ENCODE peak calls at places on chromosomes 11 and 22, in seven cellular contexts. One of them, this sample, is unnamed.

GRCh38 chr11:128888034-128888985 is 2.8 kb upstream of the KCNJ5 start:
- DNase-seq in activated effector memory CD4-positive, alpha-beta T cell treated with Interleukin-2 at 50 U/mL for 16 hours: no peak
- DNase-seq in H54: no peak
- DNase-seq in lung: no peak
- DNase-seq in activated naive CD4-positive, alpha-beta T cell treated with anti-CD3 and anti-CD28 coated beads, Interleukin-2, amount 10 ng/mL, durations not matched to agents 7 days and 5 days: no peak
- DNase-seq in stimulated activated CD4-positive, alpha-beta T cell treated with anti-CD3 and anti-CD28 coated beads, Interleukin-4, amount 100 ng/mL, for 24 hours: no peak
- DNase-seq in NCI-H1105: peak; percentile 23
- DNase-seq in this sample: no peak

GRCh38 chr11:34203377-34203801 is 98.0 kb downstream of the NAT10 start:
- DNase-seq in activated effector memory CD4-positive, alpha-beta T cell treated with Interleukin-2 at 50 U/mL for 16 hours: no peak
- DNase-seq in H54: no peak
- DNase-seq in lung: no peak
- DNase-seq in activated naive CD4-positive, alpha-beta T cell treated with anti-CD3 and anti-CD28 coated beads, Interleukin-2, amount 10 ng/mL, durations not matched to agents 7 days and 5 days: peak; percentile 25
- DNase-seq in stimulated activated CD4-positive, alpha-beta T cell treated with anti-CD3 and anti-CD28 coated beads, Interleukin-4, amount 100 ng/mL, for 24 hours: no peak
- DNase-seq in NCI-H1105: no peak
- DNase-seq in this sample: no peak

GRCh38 chr22:28759861-28760560 is 12.5 kb upstream of the CCDC117 start:
- DNase-seq in activated effector memory CD4-positive, alpha-beta T cell treated with Interleukin-2 at 50 U/mL for 16 hours: no peak
- DNase-seq in H54: no peak
- DNase-seq in lung: no peak
- DNase-seq in activated naive CD4-positive, alpha-beta T cell treated with anti-CD3 and anti-CD28 coated beads, Interleukin-2, amount 10 ng/mL, durations not matched to agents 7 days and 5 days: no peak
- DNase-seq in stimulated activated CD4-positive, alpha-beta T cell treated with anti-CD3 and anti-CD28 coated beads, Interleukin-4, amount 100 ng/mL, for 24 hours: no peak
- DNase-seq in NCI-H1105: peak; percentile 6
- DNase-seq in this sample: no peak

GRCh38 chr11:61949169-61950034 is 749 bp upstream of the BEST1 start:
- DNase-seq in activated effector memory CD4-positive, alpha-beta T cell treated with Interleukin-2 at 50 U/mL for 16 hours: no peak
- DNase-seq in H54: peak; percentile 81
- DNase-seq in lung: peak; percentile 77
- DNase-seq in activated naive CD4-positive, alpha-beta T cell treated with anti-CD3 and anti-CD28 coated beads, Interleukin-2, amount 10 ng/mL, durations not matched to agents 7 days and 5 days: peak; percentile 37
- DNase-seq in stimulated activated CD4-positive, alpha-beta T cell treated with anti-CD3 and anti-CD28 coated beads, Interleukin-4, amount 100 ng/mL, for 24 hours: no peak
- DNase-seq in NCI-H1105: peak; percentile 71
- DNase-seq in this sample: peak; percentile 58

GRCh38 chr11:19380375-19380774 is 139.6 kb upstream of the E2F8 start:
- DNase-seq in activated effector memory CD4-positive, alpha-beta T cell treated with Interleukin-2 at 50 U/mL for 16 hours: no peak
- DNase-seq in H54: peak; percentile 67
- DNase-seq in lung: no peak
- DNase-seq in activated naive CD4-positive, alpha-beta T cell treated with anti-CD3 and anti-CD28 coated beads, Interleukin-2, amount 10 ng/mL, durations not matched to agents 7 days and 5 days: no peak
- DNase-seq in stimulated activated CD4-positive, alpha-beta T cell treated with anti-CD3 and anti-CD28 coated beads, Interleukin-4, amount 100 ng/mL, for 24 hours: no peak
- DNase-seq in NCI-H1105: no peak
- DNase-seq in this sample: peak; percentile 54

GRCh38 chr22:32309585-32310251 is 47.9 kb upstream of the RFPL3 start:
- DNase-seq in activated effector memory CD4-positive, alpha-beta T cell treated with Interleukin-2 at 50 U/mL for 16 hours: no peak
- DNase-seq in H54: no peak
- DNase-seq in lung: no peak
- DNase-seq in activated naive CD4-positive, alpha-beta T cell treated with anti-CD3 and anti-CD28 coated beads, Interleukin-2, amount 10 ng/mL, durations not matched to agents 7 days and 5 days: no peak
- DNase-seq in stimulated activated CD4-positive, alpha-beta T cell treated with anti-CD3 and anti-CD28 coated beads, Interleukin-4, amount 100 ng/mL, for 24 hours: no peak
- DNase-seq in NCI-H1105: no peak
- DNase-seq in this sample: no peak

GRCh38 chr11:131666006-131666405 is 295.6 kb downstream of the NTM start:
- DNase-seq in activated effector memory CD4-positive, alpha-beta T cell treated with Interleukin-2 at 50 U/mL for 16 hours: no peak
- DNase-seq in H54: no peak
- DNase-seq in lung: no peak
- DNase-seq in activated naive CD4-positive, alpha-beta T cell treated with anti-CD3 and anti-CD28 coated beads, Interleukin-2, amount 10 ng/mL, durations not matched to agents 7 days and 5 days: no peak
- DNase-seq in stimulated activated CD4-positive, alpha-beta T cell treated with anti-CD3 and anti-CD28 coated beads, Interleukin-4, amount 100 ng/mL, for 24 hours: no peak
- DNase-seq in NCI-H1105: no peak
- DNase-seq in this sample: no peak

GRCh38 chr22:21446827-21447690 is 20.1 kb upstream of the TMEM191C start:
- DNase-seq in activated effector memory CD4-positive, alpha-beta T cell treated with Interleukin-2 at 50 U/mL for 16 hours: no peak
- DNase-seq in H54: no peak
- DNase-seq in lung: no peak
- DNase-seq in activated naive CD4-positive, alpha-beta T cell treated with anti-CD3 and anti-CD28 coated beads, Interleukin-2, amount 10 ng/mL, durations not matched to agents 7 days and 5 days: no peak
- DNase-seq in stimulated activated CD4-positive, alpha-beta T cell treated with anti-CD3 and anti-CD28 coated beads, Interleukin-4, amount 100 ng/mL, for 24 hours: no peak
- DNase-seq in NCI-H1105: no peak
- DNase-seq in this sample: no peak

GRCh38 chr11:128324531-128325141 is 262.7 kb downstream of the ETS1 start:
- DNase-seq in activated effector memory CD4-positive, alpha-beta T cell treated with Interleukin-2 at 50 U/mL for 16 hours: peak; percentile 76
- DNase-seq in H54: no peak
- DNase-seq in lung: no peak
- DNase-seq in activated naive CD4-positive, alpha-beta T cell treated with anti-CD3 and anti-CD28 coated beads, Interleukin-2, amount 10 ng/mL, durations not matched to agents 7 days and 5 days: peak; percentile 82
- DNase-seq in stimulated activated CD4-positive, alpha-beta T cell treated with anti-CD3 and anti-CD28 coated beads, Interleukin-4, amount 100 ng/mL, for 24 hours: peak; percentile 86
- DNase-seq in NCI-H1105: no peak
- DNase-seq in this sample: no peak

GRCh38 chr22:33018232-33018864 is 39.8 kb downstream of the SYN3 start:
- DNase-seq in activated effector memory CD4-positive, alpha-beta T cell treated with Interleukin-2 at 50 U/mL for 16 hours: no peak
- DNase-seq in H54: peak; percentile 26
- DNase-seq in lung: peak; percentile 61
- DNase-seq in activated naive CD4-positive, alpha-beta T cell treated with anti-CD3 and anti-CD28 coated beads, Interleukin-2, amount 10 ng/mL, durations not matched to agents 7 days and 5 days: peak; percentile 45
- DNase-seq in stimulated activated CD4-positive, alpha-beta T cell treated with anti-CD3 and anti-CD28 coated beads, Interleukin-4, amount 100 ng/mL, for 24 hours: peak; percentile 44
- DNase-seq in NCI-H1105: peak; percentile 35
- DNase-seq in this sample: peak; percentile 25